ENCODE peak calls at places on chromosomes 1 and 21, in ten cellular contexts. B, S, Y, U, L, F, G, T, C and H are unnamed samples.

GRCh38 chr1:36100376-36100775 is 11.7 kb downstream of the ADPRS start:
- DNase-seq in B (no peak), S (peak; percentile 59), Y (no peak), U (no peak), L (no peak), F (no peak), G (no peak), T (no peak), C (no peak), H (no peak)

GRCh38 chr1:158819461-158820443 is 11.4 kb upstream of the MNDA start:
- DNase-seq in B (no peak), S (no peak), Y (no peak), U (no peak), L (no peak), F (no peak), G (no peak), T (no peak), C (no peak), H (no peak)

GRCh38 chr1:173411835-173412742 is 65.0 kb upstream of the PRDX6 start:
- DNase-seq in B (peak; percentile 89), S (no peak), Y (peak; percentile 63), U (no peak), L (no peak), F (no peak), G (no peak), T (no peak), C (no peak), H (peak; percentile 48)

GRCh38 chr1:227950735-227951224 is 3.0 kb upstream of the WNT9A start:
- DNase-seq in B (no peak), S (no peak), Y (no peak), U (no peak), L (no peak), F (no peak), G (no peak), T (no peak), C (no peak), H (no peak)

GRCh38 chr1:163528710-163529348 is 207.1 kb downstream of the NUF2 start:
- DNase-seq in B (peak; percentile 15), S (no peak), Y (no peak), U (peak; percentile 41), L (no peak), F (no peak), G (no peak), T (no peak), C (no peak), H (no peak)

GRCh38 chr1:162302246-162302645 is 74.4 kb downstream of the SPATA46 start:
- DNase-seq in B (no peak), S (no peak), Y (no peak), U (no peak), L (no peak), F (no peak), G (no peak), T (no peak), C (no peak), H (no peak)

GRCh38 chr21:40129809-40130208 is 262.6 kb downstream of the PCP4 start:
- DNase-seq in B (no peak), S (no peak), Y (no peak), U (no peak), L (no peak), F (no peak), G (no peak), T (no peak), C (no peak), H (no peak)

GRCh38 chr1:115713906-115714305 is 54.6 kb downstream of the CASQ2 start:
- DNase-seq in B (no peak), S (no peak), Y (no peak), U (no peak), L (no peak), F (no peak), G (no peak), T (no peak), C (no peak), H (no peak)

GRCh38 chr21:34949499-34949898 is 99.6 kb downstream of the RUNX1 start:
- DNase-seq in B (no peak), S (no peak), Y (no peak), U (no peak), L (no peak), F (no peak), G (no peak), T (no peak), C (no peak), H (no peak)

GRCh38 chr1:234608720-234609527 is 1.1 kb downstream of the IRF2BP2 start:
- DNase-seq in B (no peak), S (peak; percentile 74), Y (no peak), U (peak; percentile 62), L (peak; percentile 75), F (peak; percentile 75), G (peak; percentile 56), T (no peak), C (no peak), H (peak; percentile 60)

GRCh38 chr1:34262454-34262853 is 85.7 kb downstream of the C1orf94 start:
- DNase-seq in B (no peak), S (no peak), Y (no peak), U (no peak), L (no peak), F (no peak), G (no peak), T (no peak), C (no peak), H (no peak)

GRCh38 chr1:109541102-109541501 is 1.4 kb downstream of the GPR61 start:
- DNase-seq in B (no peak), S (no peak), Y (no peak), U (no peak), L (no peak), F (no peak), G (no peak), T (no peak), C (no peak), H (no peak)

GRCh38 chr1:56225964-56226594 is 353.3 kb downstream of the PLPP3 start:
- DNase-seq in B (no peak), S (no peak), Y (no peak), U (no peak), L (no peak), F (no peak), G (no peak), T (no peak), C (no peak), H (no peak)

GRCh38 chr1:3530086-3530930 is 75.8 kb downstream of the ARHGEF16 start:
- DNase-seq in B (no peak), S (no peak), Y (no peak), U (peak; percentile 23), L (no peak), F (no peak), G (no peak), T (no peak), C (no peak), H (no peak)

GRCh38 chr1:23751815-23752200 is 8.5 kb downstream of the ELOA start:
- DNase-seq in B (no peak), S (no peak), Y (no peak), U (no peak), L (no peak), F (no peak), G (no peak), T (no peak), C (no peak), H (no peak)

GRCh38 chr1:204647114-204647804 is 38.3 kb downstream of the LRRN2 start:
- DNase-seq in B (peak; percentile 70), S (no peak), Y (peak; percentile 32), U (peak; percentile 82), L (no peak), F (no peak), G (no peak), T (no peak), C (peak; percentile 42), H (no peak)

GRCh38 chr1:177171536-177172123 is 872 bp downstream of the BRINP2 start:
- DNase-seq in B (no peak), S (no peak), Y (no peak), U (no peak), L (no peak), F (no peak), G (no peak), T (no peak), C (no peak), H (no peak)

GRCh38 chr1:228411121-228411520 is 4.5 kb upstream of the TRIM11 start:
- DNase-seq in B (no peak), S (no peak), Y (no peak), U (no peak), L (no peak), F (no peak), G (no peak), T (no peak), C (no peak), H (no peak)

GRCh38 chr1:117657031-117657430 is 51.2 kb downstream of the TENT5C start:
- DNase-seq in B (peak; percentile 77), S (no peak), Y (peak; percentile 50), U (peak; percentile 44), L (no peak), F (no peak), G (no peak), T (no peak), C (peak; percentile 11), H (no peak)

GRCh38 chr1:10863916-10864315 is 67.5 kb upstream of the CASZ1 start:
- DNase-seq in B (no peak), S (peak; percentile 1), Y (no peak), U (no peak), L (no peak), F (no peak), G (no peak), T (no peak), C (no peak), H (no peak)

GRCh38 chr1:228804173-228804572 is 68.9 kb downstream of the RHOU start:
- DNase-seq in B (no peak), S (no peak), Y (no peak), U (no peak), L (no peak), F (no peak), G (no peak), T (no peak), C (no peak), H (no peak)

GRCh38 chr1:232212248-232212647 is 417.7 kb downstream of the SIPA1L2 start:
- DNase-seq in B (no peak), S (no peak), Y (no peak), U (no peak), L (no peak), F (no peak), G (no peak), T (no peak), C (no peak), H (no peak)

GRCh38 chr1:157042852-157043251 is 2.7 kb downstream of the ARHGEF11 start:
- DNase-seq in B (no peak), S (no peak), Y (no peak), U (no peak), L (no peak), F (no peak), G (no peak), T (no peak), C (no peak), H (no peak)

GRCh38 chr1:162541619-162542141 is 19.8 kb upstream of the UAP1 start:
- DNase-seq in B (peak; percentile 98), S (peak; percentile 80), Y (peak; percentile 95), U (peak; percentile 86), L (no peak), F (no peak), G (peak; percentile 51), T (peak; percentile 41), C (peak; percentile 78), H (peak; percentile 14)

GRCh38 chr1:71706030-71706671 is 576.2 kb downstream of the NEGR1 start:
- DNase-seq in B (peak; percentile 15), S (no peak), Y (peak; percentile 55), U (no peak), L (no peak), F (no peak), G (no peak), T (no peak), C (peak; percentile 52), H (no peak)

GRCh38 chr1:247358920-247359319 is 27.3 kb upstream of the ZNF496 start:
- DNase-seq in B (peak; percentile 31), S (no peak), Y (peak; percentile 54), U (no peak), L (no peak), F (no peak), G (no peak), T (no peak), C (no peak), H (no peak)

GRCh38 chr1:77888071-77888428 is 374 bp upstream of the NEXN start:
- DNase-seq in B (peak; percentile 74), S (no peak), Y (peak; percentile 64), U (peak; percentile 64), L (no peak), F (no peak), G (peak; percentile 77), T (no peak), C (peak; percentile 33), H (no peak)

GRCh38 chr1:31231802-31232201 is 7.9 kb downstream of the NKAIN1 start:
- DNase-seq in B (no peak), S (no peak), Y (no peak), U (no peak), L (no peak), F (no peak), G (no peak), T (no peak), C (no peak), H (no peak)